ENCODE peak calls at places on chromosomes 12 and 14, in four cellular contexts. A is HepG2, X is GM12878, P is K562. M is an unnamed sample.

GRCh38 chr14:34463598-34463961 is 1.5 kb upstream of the SPTSSA start:
- DNase-seq in A (no peak), X (no peak), P (no peak), M (no peak)

GRCh38 chr12:128951448-128951847 is 98.2 kb downstream of the GLT1D1 start:
- DNase-seq in A (no peak), X (no peak), P (no peak), M (no peak)

GRCh38 chr14:102927346-102927877 is 4.9 kb downstream of the AMN start:
- DNase-seq in A (no peak), X (no peak), P (no peak), M (no peak)

GRCh38 chr12:57342207-57342691 is 88.6 kb downstream of the R3HDM2 start:
- DNase-seq in A (no peak), X (no peak), P (no peak), M (peak)

GRCh38 chr12:63941879-63942278 is 97.4 kb downstream of the SRGAP1 start:
- DNase-seq in A (no peak), X (no peak), P (no peak), M (no peak)

GRCh38 chr14:88323520-88324199 is 591 bp upstream of the KCNK10 start:
- DNase-seq in A (no peak), X (no peak), P (no peak), M (peak)

GRCh38 chr12:94941440-94941862 is 62.0 kb downstream of the NDUFA12 start:
- DNase-seq in A (no peak), X (no peak), P (peak), M (no peak)

GRCh38 chr12:75784591-75784990 is 247.0 kb downstream of the PHLDA1 start:
- DNase-seq in A (peak), X (no peak), P (no peak), M (no peak)

GRCh38 chr12:90085491-90086274 is 377.0 kb upstream of the ATP2B1 start:
- DNase-seq in A (no peak), X (no peak), P (no peak), M (no peak)

GRCh38 chr12:98402081-98402480 is 113.3 kb upstream of the TMPO start:
- DNase-seq in A (peak), X (no peak), P (no peak), M (no peak)

GRCh38 chr14:70127186-70127585 is 61.6 kb downstream of the SLC8A3 start:
- DNase-seq in A (no peak), X (no peak), P (no peak), M (no peak)

GRCh38 chr14:75432406-75432805 is 4.6 kb downstream of the JDP2 start:
- DNase-seq in A (no peak), X (no peak), P (no peak), M (no peak)

GRCh38 chr12:118357327-118358007 is 15.2 kb downstream of the TAOK3 start:
- DNase-seq in A (no peak), X (peak), P (peak), M (peak)

GRCh38 chr14:100747021-100747586 is 20.4 kb downstream of the DLK1 start:
- DNase-seq in A (peak), X (no peak), P (no peak), M (no peak)

GRCh38 chr12:93838180-93838579 is 161.0 kb downstream of the CRADD start:
- DNase-seq in A (no peak), X (no peak), P (no peak), M (no peak)

GRCh38 chr12:9625019-9625418 is 17.3 kb upstream of the KLRB1 start:
- DNase-seq in A (no peak), X (no peak), P (no peak), M (no peak)

GRCh38 chr14:96090441-96091148 is 51.4 kb downstream of the C14orf132 start:
- DNase-seq in A (no peak), X (no peak), P (no peak), M (no peak)

GRCh38 chr14:26811756-26812305 is 214.0 kb upstream of the NOVA1 start:
- DNase-seq in A (no peak), X (no peak), P (no peak), M (no peak)

GRCh38 chr12:93957870-93958269 is 190.5 kb upstream of the PLXNC1 start:
- DNase-seq in A (no peak), X (no peak), P (no peak), M (no peak)

GRCh38 chr14:64303471-64303917 is 9.3 kb upstream of the ESR2 start:
- DNase-seq in A (peak), X (peak), P (peak), M (peak)

GRCh38 chr12:58452546-58452945 is 467.8 kb downstream of the LRIG3 start:
- DNase-seq in A (no peak), X (no peak), P (no peak), M (no peak)

GRCh38 chr12:127729381-127729780 is 537.6 kb upstream of the TMEM132C start:
- DNase-seq in A (no peak), X (no peak), P (no peak), M (no peak)

GRCh38 chr14:52023518-52023917 is 34.2 kb downstream of the RTRAF start:
- DNase-seq in A (no peak), X (no peak), P (no peak), M (no peak)

GRCh38 chr12:127383281-127383680 is 883.7 kb upstream of the TMEM132C start:
- DNase-seq in A (no peak), X (no peak), P (no peak), M (no peak)

GRCh38 chr12:14991069-14991468 is 18.2 kb downstream of the PDE6H start:
- DNase-seq in A (no peak), X (no peak), P (no peak), M (no peak)

GRCh38 chr12:129540249-129540648 is 363.6 kb downstream of the TMEM132D start:
- DNase-seq in A (no peak), X (no peak), P (no peak), M (no peak)

GRCh38 chr12:115871714-115872113 is 405.8 kb downstream of the MED13L start:
- DNase-seq in A (peak), X (no peak), P (peak), M (peak)

DNA sequence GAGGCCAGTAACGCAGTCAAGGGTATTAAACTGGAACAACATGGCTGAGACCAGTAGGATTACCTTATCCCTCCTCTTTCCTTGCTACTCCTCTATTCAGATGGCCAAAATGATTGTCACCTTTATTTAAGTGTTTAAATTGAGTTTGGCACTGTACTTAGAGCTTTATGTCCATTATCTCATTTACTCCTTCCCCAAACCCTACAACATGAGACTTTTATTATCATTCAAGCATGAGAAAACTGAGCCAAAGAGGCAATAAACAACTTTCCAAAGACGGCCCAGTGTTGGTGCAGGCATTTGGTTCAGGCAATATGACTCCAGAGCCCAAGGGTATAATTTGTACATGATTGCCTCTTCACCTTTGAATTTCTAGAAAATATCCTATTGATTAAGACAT is 370.9 kb upstream of the KITLG start:
- DNase-seq in A (no peak), X (no peak), P (no peak), M (no peak)
- TF ChIP-seq FOXK2 in A (no peak), X (no peak), P (no peak), M (no peak)

GRCh38 chr12:52204095-52204930 is 12.5 kb upstream of the KRT80 start:
- DNase-seq in A (no peak), X (no peak), P (no peak), M (no peak)

GRCh38 chr12:52203126-52203921 is 11.5 kb upstream of the KRT80 start:
- DNase-seq in A (peak), X (no peak), P (peak), M (no peak)

GRCh38 chr12:52200783-52201519 is 9.1 kb upstream of the KRT80 start:
- DNase-seq in A (no peak), X (no peak), P (no peak), M (no peak)

GRCh38 chr12:52201520-52201839 is 9.7 kb upstream of the KRT80 start:
- DNase-seq in A (no peak), X (no peak), P (no peak), M (no peak)

GRCh38 chr12:52202361-52203078 is 10.7 kb upstream of the KRT80 start:
- DNase-seq in A (no peak), X (no peak), P (no peak), M (no peak)
- TF ChIP-seq FOXM1 in A (no peak), X (no peak), P (no peak), M (no peak)

GRCh38 chr14:106813477-106813823 is 1287.1 kb downstream of the TMEM121 start:
- DNase-seq in A (no peak), X (no peak), P (no peak), M (no peak)

GRCh38 chr14:106808907-106809306 is 1282.5 kb downstream of the TMEM121 start:
- DNase-seq in A (no peak), X (no peak), P (no peak), M (no peak)

GRCh38 chr14:106809615-106810014 is 1283.2 kb downstream of the TMEM121 start:
- DNase-seq in A (no peak), X (no peak), P (no peak), M (no peak)

GRCh38 chr14:106811167-106811566 is 1284.8 kb downstream of the TMEM121 start:
- DNase-seq in A (no peak), X (no peak), P (no peak), M (no peak)

DNA sequence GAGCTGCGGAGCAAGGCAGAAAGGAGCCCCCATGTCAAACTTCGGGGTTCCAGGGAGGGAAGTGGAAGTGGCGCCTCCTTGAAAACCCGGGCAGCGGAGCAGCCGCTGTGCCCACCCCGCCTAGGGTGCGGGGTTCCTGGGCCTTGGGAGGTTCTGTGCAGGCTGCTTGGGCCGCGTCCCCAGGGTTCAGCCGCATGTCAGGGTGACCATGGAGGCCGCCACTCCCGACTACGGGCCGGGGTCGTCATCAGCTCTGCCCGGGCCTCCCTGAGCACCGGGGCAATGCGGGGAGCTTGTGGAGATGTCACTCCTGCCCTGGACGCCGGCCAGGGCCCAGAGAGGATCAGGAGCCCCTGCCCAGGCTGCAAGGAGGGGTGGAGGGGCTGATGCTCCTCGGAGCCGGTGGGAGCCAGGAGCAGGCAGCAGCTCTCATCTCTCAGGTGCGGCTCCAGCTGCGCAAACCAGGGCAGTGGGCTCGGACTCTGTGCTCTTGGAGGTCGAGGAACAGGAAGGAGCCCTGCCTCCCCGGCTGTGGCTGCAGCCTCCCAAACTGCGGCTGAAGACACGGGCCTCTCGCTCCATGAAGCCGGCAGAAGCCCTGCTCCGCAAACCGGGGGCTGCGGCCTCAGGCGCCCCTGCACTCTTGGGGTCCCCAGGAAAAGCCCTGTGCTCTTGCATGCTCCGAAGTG is 1286.5 kb downstream of the TMEM121 start:
- DNase-seq in A (no peak), X (no peak), P (no peak), M (no peak)
- TF ChIP-seq FOXK2 in A (no peak), X (no peak), P (no peak), M (no peak)

GRCh38 chr12:125004621-125005020 is 11.2 kb downstream of the BRI3BP start:
- DNase-seq in A (no peak), X (no peak), P (no peak), M (no peak)
- TF ChIP-seq FOXM1 in A (no peak), X (no peak), P (no peak), M (no peak)

DNA sequence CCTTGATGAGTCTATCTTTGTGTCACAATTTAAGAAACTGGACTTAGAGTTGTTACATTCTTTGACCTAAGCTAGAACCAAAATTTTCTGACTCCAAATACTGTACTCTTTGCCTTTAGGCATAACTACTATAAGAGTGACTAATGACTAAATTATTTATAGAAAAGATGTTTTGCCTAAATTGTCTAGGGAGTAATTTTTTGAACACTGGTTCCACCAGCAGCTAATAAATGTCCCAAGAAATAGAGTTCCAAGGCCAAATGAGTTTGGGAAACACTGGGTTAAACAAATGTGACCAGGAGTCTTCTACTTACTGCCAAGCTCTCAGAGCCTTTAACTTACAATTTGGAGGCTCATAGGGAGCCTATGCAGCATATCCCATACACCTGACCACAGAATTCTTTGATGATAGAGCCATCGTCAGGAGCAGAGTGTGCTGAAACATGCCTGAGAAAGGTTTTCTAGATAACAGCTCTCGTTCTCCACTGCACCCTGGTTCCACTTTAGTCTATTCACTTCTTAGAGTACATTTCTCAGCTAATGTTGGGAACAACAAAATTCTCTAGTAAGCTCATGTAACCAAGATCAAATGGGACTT is 215.9 kb upstream of the HMGA2 start:
- DNase-seq in A (no peak), X (no peak), P (no peak), M (no peak)
- TF ChIP-seq FOXK2 in A (no peak), X (no peak), P (no peak), M (no peak)

M was measured in HEK293T.